ENCODE peak calls at places on chromosomes 7 and 10, in four cellular contexts. One of them, this sample, is unnamed.

GRCh38 chr7:107591410-107591809 is 11.4 kb downstream of the BCAP29 start:
- DNase-seq in lower leg skin: no peak
- DNase-seq in Panc1: no peak
- DNase-seq in transverse colon: no peak
- DNase-seq in this sample: no peak

GRCh38 chr7:152354061-152354460 is 81.7 kb downstream of the KMT2C start:
- DNase-seq in lower leg skin: no peak
- DNase-seq in Panc1: no peak
- DNase-seq in transverse colon: no peak
- DNase-seq in this sample: no peak

GRCh38 chr10:130982802-130983201 is 328.7 kb downstream of the TCERG1L start:
- DNase-seq in lower leg skin: no peak
- DNase-seq in Panc1: no peak
- DNase-seq in transverse colon: no peak
- DNase-seq in this sample: no peak

GRCh38 chr10:73799899-73800559 is 11.4 kb downstream of the NDST2 start:
- DNase-seq in lower leg skin: no peak
- DNase-seq in Panc1: no peak
- DNase-seq in transverse colon: no peak
- DNase-seq in this sample: no peak

GRCh38 chr7:68535266-68535665 is 1063.0 kb upstream of the AUTS2 start:
- DNase-seq in lower leg skin: no peak
- DNase-seq in Panc1: no peak
- DNase-seq in transverse colon: no peak
- DNase-seq in this sample: no peak

GRCh38 chr7:137626469-137627067 is 220.2 kb downstream of the DGKI start:
- DNase-seq in lower leg skin: no peak
- DNase-seq in Panc1: peak
- DNase-seq in transverse colon: peak
- DNase-seq in this sample: peak

GRCh38 chr7:134910214-134910890 is 76.0 kb upstream of the AGBL3 start:
- DNase-seq in lower leg skin: no peak
- DNase-seq in Panc1: no peak
- DNase-seq in transverse colon: no peak
- DNase-seq in this sample: no peak

GRCh38 chr10:131804551-131805295 is 96.1 kb upstream of the PPP2R2D start:
- DNase-seq in lower leg skin: no peak
- DNase-seq in Panc1: no peak
- DNase-seq in transverse colon: no peak
- DNase-seq in this sample: no peak

GRCh38 chr10:49643296-49644034 is 29.6 kb downstream of the CHAT start:
- DNase-seq in lower leg skin: no peak
- DNase-seq in Panc1: no peak
- DNase-seq in transverse colon: no peak
- DNase-seq in this sample: no peak

GRCh38 chr10:124989526-124989925 is 47.6 kb downstream of the ZRANB1 start:
- DNase-seq in lower leg skin: no peak
- DNase-seq in Panc1: no peak
- DNase-seq in transverse colon: no peak
- DNase-seq in this sample: no peak

GRCh38 chr10:23310443-23310842 is 34.2 kb downstream of the C10orf67 start:
- DNase-seq in lower leg skin: no peak
- DNase-seq in Panc1: no peak
- DNase-seq in transverse colon: no peak
- DNase-seq in this sample: no peak

GRCh38 chr7:151485006-151485732 is 34.5 kb downstream of the RHEB start:
- DNase-seq in lower leg skin: no peak
- DNase-seq in Panc1: no peak
- DNase-seq in transverse colon: no peak
- DNase-seq in this sample: no peak

GRCh38 chr10:62024026-62024701 is 122.7 kb downstream of the ARID5B start:
- DNase-seq in lower leg skin: no peak
- DNase-seq in Panc1: no peak
- DNase-seq in transverse colon: no peak
- DNase-seq in this sample: no peak

GRCh38 chr7:112981966-112982365 is 104.7 kb downstream of the GPR85 start:
- DNase-seq in lower leg skin: no peak
- DNase-seq in Panc1: no peak
- DNase-seq in transverse colon: no peak
- DNase-seq in this sample: no peak

GRCh38 chr7:155254018-155254417 is 43.7 kb upstream of the INSIG1 start:
- DNase-seq in lower leg skin: no peak
- DNase-seq in Panc1: no peak
- DNase-seq in transverse colon: no peak
- DNase-seq in this sample: no peak

GRCh38 chr10:119460369-119461195 is 81.9 kb downstream of the RGS10 start:
- DNase-seq in lower leg skin: no peak
- DNase-seq in Panc1: no peak
- DNase-seq in transverse colon: no peak
- DNase-seq in this sample: no peak

GRCh38 chr10:132470306-132471124 is 67.1 kb upstream of the INPP5A start:
- DNase-seq in lower leg skin: no peak
- DNase-seq in Panc1: no peak
- DNase-seq in transverse colon: peak
- DNase-seq in this sample: no peak

GRCh38 chr10:64501807-64502206 is 980.6 kb downstream of the REEP3 start:
- DNase-seq in lower leg skin: no peak
- DNase-seq in Panc1: no peak
- DNase-seq in transverse colon: no peak
- DNase-seq in this sample: no peak

GRCh38 chr10:23871211-23871610 is 337.7 kb upstream of the KIAA1217 start:
- DNase-seq in lower leg skin: no peak
- DNase-seq in Panc1: no peak
- DNase-seq in transverse colon: no peak
- DNase-seq in this sample: no peak

GRCh38 chr10:127908106-127908957 is 1.4 kb downstream of the PTPRE start:
- DNase-seq in lower leg skin: no peak
- DNase-seq in Panc1: no peak
- DNase-seq in transverse colon: no peak
- DNase-seq in this sample: no peak

GRCh38 chr10:124532106-124532641 is 70.6 kb downstream of the LHPP start:
- DNase-seq in lower leg skin: no peak
- DNase-seq in Panc1: no peak
- DNase-seq in transverse colon: peak
- DNase-seq in this sample: no peak

GRCh38 chr10:35643151-35643975 is 1.3 kb upstream of the FZD8 start:
- DNase-seq in lower leg skin: peak
- DNase-seq in Panc1: no peak
- DNase-seq in transverse colon: peak
- DNase-seq in this sample: no peak

GRCh38 chr7:126361183-126361582 is 891.6 kb downstream of the GRM8 start:
- DNase-seq in lower leg skin: no peak
- DNase-seq in Panc1: no peak
- DNase-seq in transverse colon: no peak
- DNase-seq in this sample: no peak

GRCh38 chr7:44761207-44762161 is 12.8 kb downstream of the ZMIZ2 start:
- DNase-seq in lower leg skin: no peak
- DNase-seq in Panc1: no peak
- DNase-seq in transverse colon: peak
- DNase-seq in this sample: peak

GRCh38 chr10:103668351-103669242 is 175.1 kb downstream of the NEURL1 start:
- DNase-seq in lower leg skin: peak
- DNase-seq in Panc1: no peak
- DNase-seq in transverse colon: peak
- DNase-seq in this sample: no peak

GRCh38 chr10:18066947-18067346 is 73.3 kb upstream of the CACNB2 start:
- DNase-seq in lower leg skin: no peak
- DNase-seq in Panc1: no peak
- DNase-seq in transverse colon: no peak
- DNase-seq in this sample: no peak

GRCh38 chr10:20897146-20897834 is at the start of gene NEBL:
- DNase-seq in lower leg skin: no peak
- DNase-seq in Panc1: no peak
- DNase-seq in transverse colon: no peak
- DNase-seq in this sample: no peak

GRCh38 chr10:26380815-26381214 is 57.3 kb upstream of the APBB1IP start:
- DNase-seq in lower leg skin: no peak
- DNase-seq in Panc1: no peak
- DNase-seq in transverse colon: no peak
- DNase-seq in this sample: no peak

GRCh38 chr10:103800789-103801540 is 54.4 kb downstream of the SH3PXD2A start:
- DNase-seq in lower leg skin: no peak
- DNase-seq in Panc1: no peak
- DNase-seq in transverse colon: no peak
- DNase-seq in this sample: no peak

GRCh38 chr7:76155938-76156337 is 45.8 kb upstream of the SRRM3 start:
- DNase-seq in lower leg skin: peak
- DNase-seq in Panc1: no peak
- DNase-seq in transverse colon: peak
- DNase-seq in this sample: no peak

GRCh38 chr7:3960045-3960772 is 659.2 kb downstream of the SDK1 start:
- DNase-seq in lower leg skin: no peak
- DNase-seq in Panc1: no peak
- DNase-seq in transverse colon: no peak
- DNase-seq in this sample: no peak

GRCh38 chr7:99132922-99133321 is 11.0 kb downstream of the SMURF1 start:
- DNase-seq in lower leg skin: no peak
- DNase-seq in Panc1: no peak
- DNase-seq in transverse colon: no peak
- DNase-seq in this sample: no peak

GRCh38 chr7:45036801-45037200 is 36.8 kb downstream of the CCM2 start:
- DNase-seq in lower leg skin: no peak
- DNase-seq in Panc1: no peak
- DNase-seq in transverse colon: no peak
- DNase-seq in this sample: no peak

GRCh38 chr7:151901313-151901669 is 24.4 kb upstream of the PRKAG2 start:
- DNase-seq in lower leg skin: peak
- DNase-seq in Panc1: no peak
- DNase-seq in transverse colon: no peak
- DNase-seq in this sample: no peak

GRCh38 chr10:123150986-123151738 is 3.0 kb upstream of the BUB3 start:
- DNase-seq in lower leg skin: no peak
- DNase-seq in Panc1: no peak
- DNase-seq in transverse colon: no peak
- DNase-seq in this sample: no peak

GRCh38 chr7:37310322-37311080 is 138.2 kb downstream of the ELMO1 start:
- DNase-seq in lower leg skin: no peak
- DNase-seq in Panc1: no peak
- DNase-seq in transverse colon: no peak
- DNase-seq in this sample: no peak
- H3K4me3 ChIP-seq in lower leg skin: no peak
- H3K4me3 ChIP-seq in Panc1: no peak
- H3K4me3 ChIP-seq in transverse colon: no peak
- H3K4me3 ChIP-seq in this sample: no peak

GRCh38 chr7:148151778-148152177 is 438.8 kb upstream of the C7orf33 start:
- DNase-seq in lower leg skin: no peak
- DNase-seq in Panc1: no peak
- DNase-seq in transverse colon: no peak
- DNase-seq in this sample: no peak
- TF ChIP-seq CTCF in lower leg skin: no peak
- TF ChIP-seq CTCF in Panc1: peak
- TF ChIP-seq CTCF in transverse colon: no peak
- TF ChIP-seq CTCF in this sample: no peak

DNA sequence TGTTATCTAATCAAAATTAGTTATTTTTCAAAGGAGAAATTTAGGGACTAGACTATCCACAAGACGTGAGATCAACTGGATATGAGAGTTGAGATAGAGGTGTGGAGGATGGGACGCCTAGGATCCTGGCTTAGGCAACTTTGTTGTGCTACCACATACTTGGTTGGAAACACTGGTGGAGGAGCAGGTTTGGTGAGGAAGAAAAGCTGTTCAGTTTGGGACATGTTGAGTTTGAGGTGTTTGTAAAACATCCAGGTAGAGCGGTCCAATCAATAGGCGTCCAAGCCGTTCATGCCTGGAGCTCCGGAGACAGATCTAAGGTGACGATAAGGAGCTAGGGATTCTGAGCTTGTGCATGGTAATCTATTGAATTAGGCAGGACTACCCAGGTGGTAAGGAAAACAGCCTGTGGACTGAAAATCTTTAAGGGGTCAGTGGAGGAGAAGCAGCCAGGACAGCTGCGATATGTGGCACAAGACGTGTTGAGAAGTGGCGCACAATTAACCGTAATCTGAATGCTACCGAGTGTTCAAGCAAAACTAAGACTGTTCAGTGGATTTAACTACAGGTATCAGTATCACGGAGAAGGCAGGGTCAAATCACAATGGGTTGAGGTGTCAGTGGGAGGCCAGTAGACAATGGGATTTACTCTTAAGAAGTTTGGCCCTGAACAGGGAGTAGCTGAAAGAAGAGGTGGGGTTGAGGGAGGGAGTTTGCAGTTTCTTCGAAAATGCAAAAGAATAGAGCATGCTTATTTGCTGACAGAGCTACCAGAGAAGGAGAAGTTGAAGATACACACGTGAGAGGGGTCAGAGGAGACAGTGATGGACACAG is 16.1 kb upstream of the TRPV6 start:
- DNase-seq in lower leg skin: peak
- DNase-seq in Panc1: no peak
- DNase-seq in transverse colon: no peak
- DNase-seq in this sample: no peak
- H3K4me3 ChIP-seq in lower leg skin: no peak
- H3K4me3 ChIP-seq in Panc1: no peak
- H3K4me3 ChIP-seq in transverse colon: no peak
- H3K4me3 ChIP-seq in this sample: no peak

GRCh38 chr10:100021322-100021721 is 11.6 kb upstream of the DNMBP start:
- DNase-seq in lower leg skin: no peak
- DNase-seq in Panc1: no peak
- DNase-seq in transverse colon: no peak
- DNase-seq in this sample: no peak

GRCh38 chr10:100020161-100020882 is 10.6 kb upstream of the DNMBP start:
- DNase-seq in lower leg skin: no peak
- DNase-seq in Panc1: no peak
- DNase-seq in transverse colon: no peak
- DNase-seq in this sample: no peak

GRCh38 chr10:100022403-100022802 is 12.7 kb upstream of the DNMBP start:
- DNase-seq in lower leg skin: no peak
- DNase-seq in Panc1: no peak
- DNase-seq in transverse colon: no peak
- DNase-seq in this sample: no peak

GRCh38 chr10:100020883-100021248 is 11.1 kb upstream of the DNMBP start:
- DNase-seq in lower leg skin: no peak
- DNase-seq in Panc1: no peak
- DNase-seq in transverse colon: no peak
- DNase-seq in this sample: no peak

GRCh38 chr10:100019824-100020160 is 10.0 kb upstream of the DNMBP start:
- DNase-seq in lower leg skin: no peak
- DNase-seq in Panc1: no peak
- DNase-seq in transverse colon: no peak
- DNase-seq in this sample: no peak
- TF ChIP-seq CTCF in lower leg skin: no peak
- TF ChIP-seq CTCF in Panc1: no peak
- TF ChIP-seq CTCF in transverse colon: no peak
- TF ChIP-seq CTCF in this sample: no peak

GRCh38 chr10:93917064-93917391 is 23.2 kb downstream of the SLC35G1 start:
- DNase-seq in lower leg skin: no peak
- DNase-seq in Panc1: no peak
- DNase-seq in transverse colon: no peak
- DNase-seq in this sample: no peak
- H3K4me3 ChIP-seq in lower leg skin: no peak
- H3K4me3 ChIP-seq in Panc1: no peak
- H3K4me3 ChIP-seq in transverse colon: no peak
- H3K4me3 ChIP-seq in this sample: no peak

This sample was measured in LNCaP clone FGC.